ENCODE peak calls at places on chromosomes 4 and X, in nine cellular contexts. R, F, Z, H, I, P, J, E and M are unnamed samples.

GRCh38 chr4:74235135-74235534 is 73.1 kb upstream of the EPGN start:
- DNase-seq in R (no peak), F (no peak), Z (no peak), H (no peak), I (no peak), P (no peak), J (no peak), E (no peak), M (no peak)

GRCh38 chrX:13051529-13052172 is 7.2 kb upstream of the FAM9C start:
- DNase-seq in R (no peak), F (no peak), Z (peak), H (no peak), I (no peak), P (no peak), J (no peak), E (no peak), M (no peak)

GRCh38 chrX:119552508-119552907 is 12.7 kb downstream of the STEEP1 start:
- DNase-seq in R (no peak), F (no peak), Z (no peak), H (no peak), I (no peak), P (no peak), J (no peak), E (no peak), M (no peak)

GRCh38 chr4:71304289-71304850 is 34.5 kb upstream of the SLC4A4 start:
- DNase-seq in R (no peak), F (no peak), Z (no peak), H (peak), I (no peak), P (no peak), J (no peak), E (no peak), M (no peak)

GRCh38 chrX:134369576-134369975 is 90.4 kb upstream of the HPRT1 start:
- DNase-seq in R (no peak), F (no peak), Z (no peak), H (no peak), I (no peak), P (no peak), J (no peak), E (no peak), M (no peak)

GRCh38 chr4:3470244-3471097 is 7.4 kb downstream of the DOK7 start:
- DNase-seq in R (peak), F (no peak), Z (no peak), H (peak), I (peak), P (no peak), J (no peak), E (no peak), M (no peak)

GRCh38 chr4:40702800-40703151 is 47.0 kb upstream of the NSUN7 start:
- DNase-seq in R (no peak), F (no peak), Z (no peak), H (peak), I (no peak), P (no peak), J (no peak), E (no peak), M (peak)

GRCh38 chr4:54090804-54091623 is 8.9 kb upstream of the GSX2 start:
- DNase-seq in R (no peak), F (no peak), Z (peak), H (peak), I (peak), P (no peak), J (no peak), E (no peak), M (peak)

GRCh38 chrX:119762718-119763117 is 4.3 kb downstream of the SOWAHD start:
- DNase-seq in R (no peak), F (no peak), Z (no peak), H (no peak), I (no peak), P (no peak), J (no peak), E (no peak), M (no peak)

GRCh38 chr4:173522160-173522873 is 7.7 kb downstream of the HAND2 start:
- DNase-seq in R (peak), F (no peak), Z (peak), H (no peak), I (peak), P (no peak), J (peak), E (no peak), M (peak)

GRCh38 chr4:182944484-182945227 is 27.5 kb upstream of the DCTD start:
- DNase-seq in R (no peak), F (no peak), Z (no peak), H (no peak), I (no peak), P (no peak), J (no peak), E (no peak), M (no peak)